ENCODE peak calls at places on chromosomes 16 and 17, in seven cellular contexts. M is PC-9, H is heart left ventricle, D is iPS-NIHi11, A is activated T-helper 1 cell treated with Interleukin-2 at 50 U/mL for 16 hours, N is A549, E is amniotic stem cell. T is an unnamed sample.

GRCh38 chr16:30927789-30928378 is 4.5 kb downstream of the FBXL19 start:
- DNase-seq in M (peak), H (no peak), D (peak), A (no peak), N (peak), E (no peak), T (peak)

GRCh38 chr16:47143677-47144558 is at the start of gene NETO2:
- DNase-seq in M (peak), H (peak), D (peak), A (peak), N (peak), E (peak), T (peak)

GRCh38 chr16:73572135-73572534 is 524.2 kb upstream of the ZFHX3 start:
- DNase-seq in M (peak), H (peak), D (peak), A (no peak), N (peak), E (no peak), T (no peak)

GRCh38 chr17:48238933-48239602 is 131.5 kb downstream of the SNX11 start:
- DNase-seq in M (no peak), H (no peak), D (no peak), A (no peak), N (no peak), E (no peak), T (no peak)

GRCh38 chr16:53219795-53220194 is 165.0 kb downstream of the CHD9 start:
- DNase-seq in M (no peak), H (no peak), D (no peak), A (no peak), N (peak), E (no peak), T (peak)

GRCh38 chr16:85211247-85211910 is 99.1 kb upstream of the CIBAR2 start:
- DNase-seq in M (peak), H (no peak), D (no peak), A (no peak), N (no peak), E (no peak), T (no peak)

GRCh38 chr17:1561420-1562177 is 993 bp downstream of the PITPNA start:
- DNase-seq in M (peak), H (peak), D (peak), A (peak), N (no peak), E (no peak), T (peak)

GRCh38 chr17:43736389-43736788 is 22.2 kb downstream of the SOST start:
- DNase-seq in M (no peak), H (no peak), D (no peak), A (no peak), N (no peak), E (no peak), T (no peak)

GRCh38 chr17:29054835-29055234 is 11.9 kb downstream of the PIPOX start:
- DNase-seq in M (no peak), H (no peak), D (no peak), A (no peak), N (no peak), E (no peak), T (no peak)

GRCh38 chr16:56066617-56067016 is 124.7 kb upstream of the GNAO1 start:
- DNase-seq in M (no peak), H (no peak), D (no peak), A (no peak), N (no peak), E (no peak), T (no peak)

GRCh38 chr16:81127051-81127450 is 30.9 kb upstream of the GCSH start:
- DNase-seq in M (peak), H (no peak), D (no peak), A (no peak), N (no peak), E (peak), T (no peak)

GRCh38 chr16:19432429-19432828 is 14.7 kb downstream of the TMC5 start:
- DNase-seq in M (peak), H (no peak), D (peak), A (no peak), N (peak), E (no peak), T (no peak)

GRCh38 chr16:46748775-46749705 is 896 bp upstream of the MYLK3 start:
- DNase-seq in M (no peak), H (peak), D (no peak), A (no peak), N (no peak), E (no peak), T (no peak)

GRCh38 chr17:3557768-3558583 is at the start of gene TRPV3:
- DNase-seq in M (peak), H (no peak), D (peak), A (peak), N (no peak), E (no peak), T (no peak)

GRCh38 chr17:75514299-75515228 is 773 bp downstream of the CASKIN2 start:
- DNase-seq in M (peak), H (peak), D (peak), A (no peak), N (no peak), E (no peak), T (peak)

GRCh38 chr17:14871921-14872320 is 393.2 kb downstream of the PMP22 start:
- DNase-seq in M (no peak), H (no peak), D (no peak), A (no peak), N (no peak), E (no peak), T (no peak)

GRCh38 chr17:76473541-76473985 is 6.2 kb downstream of the AANAT start:
- DNase-seq in M (no peak), H (no peak), D (peak), A (no peak), N (peak), E (no peak), T (no peak)

GRCh38 chr17:76243826-76244679 is 3.8 kb upstream of the RNF157 start:
- DNase-seq in M (no peak), H (no peak), D (no peak), A (no peak), N (no peak), E (no peak), T (no peak)

GRCh38 chr17:42072323-42073187 is 22.2 kb upstream of the C17orf113 start:
- DNase-seq in M (peak), H (no peak), D (peak), A (no peak), N (no peak), E (no peak), T (peak)